ENCODE peak calls at places on chromosome 6, in seven cellular contexts. A is WTC11; Z is nucleus accumbens; S is colonic mucosa; T is stimulated activated CD4-positive, alpha-beta T cell treated with anti-CD3 and anti-CD28 coated beads, Interleukin-15, amount 100 ng/mL, for 1 hour; F is A549; V is aorta. P is an unnamed sample.

GRCh38 chr6:26173836-26174144 is 86.6 kb downstream of the HFE start:
- DNase-seq in A (no peak), Z (no peak), S (peak), T (no peak), F (no peak), V (no peak), P (no peak)

GRCh38 chr6:46410330-46410953 is 80.8 kb downstream of the RCAN2 start:
- DNase-seq in A (no peak), Z (no peak), S (peak), T (no peak), F (no peak), V (no peak), P (peak)

GRCh38 chr6:111846511-111847409 is 26.5 kb downstream of the FYN start:
- DNase-seq in A (no peak), Z (no peak), S (no peak), T (no peak), F (no peak), V (no peak), P (no peak)

GRCh38 chr6:30720738-30721197 is 616 bp downstream of the TUBB start:
- DNase-seq in A (peak), Z (no peak), S (peak), T (peak), F (peak), V (peak), P (no peak)

GRCh38 chr6:36625161-36625919 is 31.2 kb downstream of the SRSF3 start:
- DNase-seq in A (no peak), Z (no peak), S (peak), T (no peak), F (no peak), V (no peak), P (no peak)

GRCh38 chr6:31485063-31485462 is 12.9 kb upstream of the MICB start:
- DNase-seq in A (no peak), Z (no peak), S (no peak), T (no peak), F (no peak), V (no peak), P (peak)

GRCh38 chr6:52734072-52734471 is 29.2 kb downstream of the GSTA2 start:
- DNase-seq in A (no peak), Z (no peak), S (no peak), T (no peak), F (no peak), V (no peak), P (no peak)

GRCh38 chr6:154888896-154889295 is 106.2 kb upstream of the TIAM2 start:
- DNase-seq in A (no peak), Z (no peak), S (no peak), T (no peak), F (no peak), V (no peak), P (no peak)

GRCh38 chr6:166097914-166098522 is 69.6 kb downstream of the TBXT start:
- DNase-seq in A (peak), Z (no peak), S (peak), T (peak), F (peak), V (peak), P (peak)

GRCh38 chr6:1239805-1240204 is 72.1 kb upstream of the FOXQ1 start:
- DNase-seq in A (no peak), Z (no peak), S (no peak), T (no peak), F (no peak), V (no peak), P (no peak)

GRCh38 chr6:137954253-137954652 is 87.2 kb downstream of the TNFAIP3 start:
- DNase-seq in A (no peak), Z (no peak), S (no peak), T (no peak), F (no peak), V (no peak), P (no peak)

GRCh38 chr6:112879920-112880413 is 532.8 kb downstream of the RFPL4B start:
- DNase-seq in A (peak), Z (peak), S (peak), T (no peak), F (peak), V (peak), P (no peak)

GRCh38 chr6:139765825-139766285 is 391.4 kb upstream of the CITED2 start:
- DNase-seq in A (no peak), Z (no peak), S (no peak), T (no peak), F (peak), V (no peak), P (no peak)

GRCh38 chr6:104357928-104358327 is 501.8 kb downstream of the HACE1 start:
- DNase-seq in A (no peak), Z (no peak), S (no peak), T (no peak), F (no peak), V (no peak), P (no peak)

GRCh38 chr6:47242483-47243386 is 67.0 kb downstream of the TNFRSF21 start:
- DNase-seq in A (peak), Z (peak), S (peak), T (peak), F (peak), V (peak), P (peak)

GRCh38 chr6:64230530-64230929 is 594.9 kb downstream of the PHF3 start:
- DNase-seq in A (no peak), Z (no peak), S (no peak), T (no peak), F (no peak), V (no peak), P (no peak)

GRCh38 chr6:18433059-18433458 is 45.9 kb downstream of the RNF144B start:
- DNase-seq in A (no peak), Z (no peak), S (no peak), T (no peak), F (no peak), V (no peak), P (no peak)

GRCh38 chr6:108835218-108835850 is 12.9 kb upstream of the ARMC2 start:
- DNase-seq in A (peak), Z (peak), S (peak), T (peak), F (peak), V (peak), P (peak)

GRCh38 chr6:152631376-152631775 is 5.8 kb downstream of the SYNE1 start:
- DNase-seq in A (no peak), Z (no peak), S (no peak), T (no peak), F (no peak), V (no peak), P (no peak)